ENCODE peak calls at places on chromosomes 13 and 19, in five cellular contexts. One of them, this sample, is unnamed. For H3K36me3, the result is how much of the 10 kb centered on the place peaks cover.

GRCh38 chr13:23617551-23618014 is 47.4 kb downstream of the TNFRSF19 start:
- DNase-seq in stomach: no peak
- DNase-seq in upper lobe of right lung: no peak
- DNase-seq in HAP-1: no peak
- DNase-seq in pancreas: no peak
- DNase-seq in this sample: peak

GRCh38 chr19:58033741-58034475 is at the start of gene ZSCAN1:
- DNase-seq in HAP-1: no peak
- DNase-seq in upper lobe of right lung: no peak
- DNase-seq in stomach: peak
- DNase-seq in pancreas: peak
- DNase-seq in this sample: peak

GRCh38 chr13:44188257-44188656 is 185.4 kb upstream of the SERP2 start:
- DNase-seq in stomach: no peak
- DNase-seq in upper lobe of right lung: no peak
- DNase-seq in HAP-1: no peak
- DNase-seq in pancreas: no peak
- DNase-seq in this sample: no peak

GRCh38 chr13:95524270-95524901 is 28.1 kb upstream of the CLDN10 start:
- DNase-seq in pancreas: no peak
- DNase-seq in upper lobe of right lung: no peak
- DNase-seq in stomach: no peak
- DNase-seq in HAP-1: no peak
- DNase-seq in this sample: no peak

GRCh38 chr13:100464006-100464405 is 124.6 kb downstream of the GGACT start:
- DNase-seq in upper lobe of right lung: no peak
- DNase-seq in HAP-1: no peak
- DNase-seq in pancreas: no peak
- DNase-seq in stomach: no peak
- DNase-seq in this sample: no peak

GRCh38 chr13:61453121-61453520 is 37.5 kb upstream of the PCDH20 start:
- DNase-seq in stomach: no peak
- DNase-seq in upper lobe of right lung: no peak
- DNase-seq in HAP-1: no peak
- DNase-seq in pancreas: no peak
- DNase-seq in this sample: no peak

GRCh38 chr13:41563501-41564001 is 106.2 kb downstream of the RGCC start:
- DNase-seq in pancreas: no peak
- DNase-seq in upper lobe of right lung: no peak
- DNase-seq in stomach: no peak
- DNase-seq in HAP-1: no peak
- DNase-seq in this sample: no peak

GRCh38 chr13:112575680-112576079 is 12.3 kb downstream of the TUBGCP3 start:
- DNase-seq in HAP-1: no peak
- DNase-seq in pancreas: no peak
- DNase-seq in upper lobe of right lung: no peak
- DNase-seq in stomach: no peak
- DNase-seq in this sample: no peak

GRCh38 chr19:485583-486236 is 10.6 kb upstream of the MADCAM1 start:
- DNase-seq in HAP-1: no peak
- DNase-seq in pancreas: peak
- DNase-seq in stomach: no peak
- DNase-seq in upper lobe of right lung: peak
- DNase-seq in this sample: no peak

GRCh38 chr19:48964205-48965032 is 690 bp upstream of the FTL start:
- DNase-seq in HAP-1: no peak
- DNase-seq in upper lobe of right lung: no peak
- DNase-seq in pancreas: no peak
- DNase-seq in stomach: peak
- DNase-seq in this sample: no peak

GRCh38 chr13:27619711-27620376 is 485 bp downstream of the LNX2 start:
- DNase-seq in upper lobe of right lung: no peak
- DNase-seq in HAP-1: no peak
- DNase-seq in pancreas: no peak
- DNase-seq in stomach: no peak
- DNase-seq in this sample: peak

GRCh38 chr13:27079421-27079958 is 92.1 kb downstream of the USP12 start:
- DNase-seq in stomach: no peak
- DNase-seq in upper lobe of right lung: no peak
- DNase-seq in pancreas: no peak
- DNase-seq in HAP-1: no peak
- DNase-seq in this sample: no peak

GRCh38 chr13:25111557-25111956 is 15.6 kb downstream of the PABPC3 start:
- DNase-seq in stomach: no peak
- DNase-seq in upper lobe of right lung: no peak
- DNase-seq in HAP-1: no peak
- DNase-seq in pancreas: no peak
- DNase-seq in this sample: no peak

GRCh38 chr13:24922390-24923304 is 158.7 kb downstream of the RNF17 start:
- DNase-seq in pancreas: peak
- DNase-seq in upper lobe of right lung: peak
- DNase-seq in stomach: peak
- DNase-seq in HAP-1: peak
- DNase-seq in this sample: peak

GRCh38 chr19:495440-496332 is 600 bp upstream of the MADCAM1 start:
- DNase-seq in HAP-1: peak
- DNase-seq in upper lobe of right lung: peak
- DNase-seq in pancreas: no peak
- DNase-seq in stomach: no peak
- DNase-seq in this sample: peak

GRCh38 chr13:98761126-98761978 is 8.9 kb upstream of the SLC15A1 start:
- DNase-seq in HAP-1: no peak
- DNase-seq in pancreas: no peak
- DNase-seq in upper lobe of right lung: no peak
- DNase-seq in stomach: peak
- DNase-seq in this sample: no peak

GRCh38 chr19:7940841-7941240 is 2.6 kb downstream of the TIMM44 start:
- DNase-seq in upper lobe of right lung: no peak
- DNase-seq in stomach: no peak
- DNase-seq in pancreas: no peak
- DNase-seq in HAP-1: no peak
- DNase-seq in this sample: no peak

GRCh38 chr19:19405919-19406877 is 723 bp downstream of the GATAD2A start:
- DNase-seq in stomach: peak
- DNase-seq in pancreas: peak
- DNase-seq in HAP-1: peak
- DNase-seq in upper lobe of right lung: peak
- DNase-seq in this sample: peak

GRCh38 chr13:114017028-114017630 is 43.3 kb upstream of the C13orf46 start:
- DNase-seq in HAP-1: no peak
- DNase-seq in stomach: no peak
- DNase-seq in pancreas: no peak
- DNase-seq in upper lobe of right lung: no peak
- DNase-seq in this sample: peak

GRCh38 chr13:32650705-32651311 is 64.6 kb downstream of the PDS5B start:
- DNase-seq in HAP-1: peak
- DNase-seq in upper lobe of right lung: no peak
- DNase-seq in pancreas: peak
- DNase-seq in stomach: peak
- DNase-seq in this sample: peak

GRCh38 chr13:53953205-53953604 is 924.6 kb downstream of the OLFM4 start:
- DNase-seq in stomach: no peak
- DNase-seq in pancreas: no peak
- DNase-seq in HAP-1: no peak
- DNase-seq in upper lobe of right lung: no peak
- DNase-seq in this sample: peak

GRCh38 chr13:86446311-86446710 is 647.1 kb upstream of the SLITRK6 start:
- DNase-seq in pancreas: no peak
- DNase-seq in HAP-1: no peak
- DNase-seq in stomach: no peak
- DNase-seq in upper lobe of right lung: no peak
- DNase-seq in this sample: no peak

GRCh38 chr13:108494991-108495661 is 134.3 kb upstream of the MYO16 start:
- DNase-seq in upper lobe of right lung: no peak
- DNase-seq in stomach: no peak
- DNase-seq in HAP-1: no peak
- DNase-seq in pancreas: no peak
- DNase-seq in this sample: no peak

GRCh38 chr13:36753176-36753575 is 65.8 kb upstream of the RFXAP start:
- DNase-seq in upper lobe of right lung: no peak
- DNase-seq in HAP-1: no peak
- DNase-seq in pancreas: no peak
- DNase-seq in stomach: no peak
- DNase-seq in this sample: no peak

GRCh38 chr13:113665582-113666323 is 1.3 kb upstream of the GRK1 start:
- DNase-seq in upper lobe of right lung: peak
- DNase-seq in pancreas: no peak
- DNase-seq in HAP-1: no peak
- DNase-seq in stomach: peak
- DNase-seq in this sample: peak

GRCh38 chr19:52992109-52993004 is 21.4 kb upstream of the ERVV-1 start:
- DNase-seq in upper lobe of right lung: peak
- DNase-seq in HAP-1: no peak
- DNase-seq in stomach: peak
- DNase-seq in pancreas: peak
- DNase-seq in this sample: peak

GRCh38 chr13:48121733-48122132 is 26.8 kb upstream of the MED4 start:
- DNase-seq in upper lobe of right lung: no peak
- DNase-seq in stomach: no peak
- DNase-seq in HAP-1: no peak
- DNase-seq in pancreas: no peak
- DNase-seq in this sample: no peak

GRCh38 chr19:2229103-2230028 is 6.8 kb downstream of the PLEKHJ1 start:
- DNase-seq in pancreas: no peak
- DNase-seq in HAP-1: no peak
- DNase-seq in stomach: peak
- DNase-seq in upper lobe of right lung: no peak
- DNase-seq in this sample: no peak
- H3K36me3 ChIP-seq in pancreas: half or more
- H3K36me3 ChIP-seq in HAP-1: half or more
- H3K36me3 ChIP-seq in stomach: half or more
- H3K36me3 ChIP-seq in upper lobe of right lung: half or more
- H3K36me3 ChIP-seq in this sample: half or more

GRCh38 chr19:10889880-10890279 is 18.5 kb downstream of the CARM1 start:
- DNase-seq in upper lobe of right lung: no peak
- DNase-seq in pancreas: no peak
- DNase-seq in HAP-1: no peak
- DNase-seq in stomach: no peak
- DNase-seq in this sample: no peak
- H3K36me3 ChIP-seq in upper lobe of right lung: under half
- H3K36me3 ChIP-seq in pancreas: under half
- H3K36me3 ChIP-seq in HAP-1: under half
- H3K36me3 ChIP-seq in stomach: under half
- H3K36me3 ChIP-seq in this sample: under half

GRCh38 chr19:15257782-15258181 is 25.5 kb upstream of the EPHX3 start:
- DNase-seq in HAP-1: no peak
- DNase-seq in upper lobe of right lung: no peak
- DNase-seq in stomach: no peak
- DNase-seq in pancreas: no peak
- DNase-seq in this sample: no peak
- H3K36me3 ChIP-seq in HAP-1: half or more
- H3K36me3 ChIP-seq in upper lobe of right lung: half or more
- H3K36me3 ChIP-seq in stomach: half or more
- H3K36me3 ChIP-seq in pancreas: half or more
- H3K36me3 ChIP-seq in this sample: half or more

GRCh38 chr19:55660991-55661390 is 6.2 kb downstream of the U2AF2 start:
- DNase-seq in HAP-1: no peak
- DNase-seq in upper lobe of right lung: no peak
- DNase-seq in stomach: no peak
- DNase-seq in pancreas: no peak
- DNase-seq in this sample: no peak
- H3K36me3 ChIP-seq in HAP-1: half or more
- H3K36me3 ChIP-seq in upper lobe of right lung: half or more
- H3K36me3 ChIP-seq in stomach: half or more
- H3K36me3 ChIP-seq in pancreas: under half
- H3K36me3 ChIP-seq in this sample: half or more

DNA sequence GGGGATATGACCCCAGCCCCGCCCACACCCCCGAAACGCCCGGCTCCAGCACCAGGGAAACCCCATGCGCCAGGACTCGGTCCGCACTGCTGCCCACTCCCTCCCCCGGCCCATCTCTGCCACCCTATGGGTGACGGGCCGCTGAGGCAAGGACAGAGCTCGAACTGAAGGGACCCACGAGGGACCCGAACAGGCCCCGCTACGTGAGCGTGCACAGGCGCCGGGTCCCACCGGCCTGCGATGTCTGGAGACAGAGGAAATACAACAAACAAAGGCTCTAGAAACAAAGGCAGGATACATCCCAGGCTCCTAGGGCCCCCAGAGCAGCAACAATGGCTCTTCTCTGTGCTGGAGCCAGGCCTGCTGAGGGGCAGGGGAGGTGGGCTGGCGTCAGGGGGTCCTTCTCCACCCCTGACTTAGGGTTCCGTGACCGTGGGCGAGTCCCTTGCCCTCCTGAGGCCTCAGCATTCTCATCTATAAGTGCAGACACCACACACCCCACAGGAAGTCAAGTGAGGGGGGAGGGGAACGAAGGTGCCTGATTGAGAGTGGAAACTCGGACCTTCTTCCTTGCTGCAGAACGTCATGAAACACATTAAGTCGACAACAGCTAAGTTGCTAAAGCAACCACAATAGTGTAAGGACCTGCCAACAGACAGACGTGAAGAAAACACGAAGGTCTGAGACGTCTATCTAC is 3.1 kb downstream of the ABHD17A start:
- DNase-seq in stomach: no peak
- DNase-seq in upper lobe of right lung: no peak
- DNase-seq in HAP-1: no peak
- DNase-seq in pancreas: no peak
- DNase-seq in this sample: no peak
- H3K36me3 ChIP-seq in stomach: under half
- H3K36me3 ChIP-seq in upper lobe of right lung: under half
- H3K36me3 ChIP-seq in HAP-1: under half
- H3K36me3 ChIP-seq in pancreas: under half
- H3K36me3 ChIP-seq in this sample: under half

DNA sequence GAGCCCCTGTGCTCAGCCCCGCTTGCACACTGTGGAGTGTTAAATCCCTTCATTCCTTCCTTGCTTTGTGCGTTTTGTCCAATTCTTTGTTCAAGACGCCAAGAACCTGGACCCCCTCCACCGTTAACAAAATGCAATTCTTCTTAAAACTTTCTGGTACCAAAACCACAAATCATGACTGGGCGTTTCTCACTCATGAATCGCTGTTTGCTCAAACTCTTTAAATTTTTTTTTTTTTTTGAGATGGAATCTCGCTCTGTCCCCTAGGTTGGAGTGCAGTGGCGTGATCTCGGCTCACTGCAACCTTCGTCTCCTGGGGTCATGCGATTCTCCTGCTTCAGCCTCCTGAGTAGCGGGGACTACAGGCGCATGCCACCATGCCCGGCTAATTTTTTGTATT is 841 bp downstream of the ZNF20 start:
- DNase-seq in pancreas: no peak
- DNase-seq in stomach: no peak
- DNase-seq in HAP-1: no peak
- DNase-seq in upper lobe of right lung: no peak
- DNase-seq in this sample: no peak
- H3K36me3 ChIP-seq in pancreas: under half
- H3K36me3 ChIP-seq in stomach: under half
- H3K36me3 ChIP-seq in HAP-1: under half
- H3K36me3 ChIP-seq in upper lobe of right lung: under half
- H3K36me3 ChIP-seq in this sample: half or more

DNA sequence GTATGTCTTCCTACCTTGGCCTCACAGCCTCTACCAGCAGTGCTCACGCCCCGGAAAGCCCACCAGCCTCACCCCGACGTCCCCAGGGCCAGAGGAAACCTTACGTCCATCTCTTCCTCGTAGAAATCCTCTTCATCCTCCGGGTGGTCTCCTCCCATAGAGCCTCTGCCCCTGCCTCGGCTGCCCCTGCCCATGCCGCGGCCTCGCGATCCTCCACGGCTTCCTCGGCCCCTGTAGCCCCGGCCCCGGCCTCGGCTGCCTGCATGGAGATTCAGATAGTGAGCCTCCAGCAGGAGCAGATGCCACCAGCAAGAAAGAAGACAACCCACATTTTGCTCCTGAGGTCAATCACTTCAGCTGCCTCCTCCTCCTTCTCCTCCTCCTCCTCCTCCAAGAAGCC is 27.3 kb downstream of the ZC3H4 start:
- DNase-seq in stomach: no peak
- DNase-seq in upper lobe of right lung: no peak
- DNase-seq in HAP-1: no peak
- DNase-seq in pancreas: no peak
- DNase-seq in this sample: no peak
- H3K36me3 ChIP-seq in stomach: half or more
- H3K36me3 ChIP-seq in upper lobe of right lung: half or more
- H3K36me3 ChIP-seq in HAP-1: under half
- H3K36me3 ChIP-seq in pancreas: half or more
- H3K36me3 ChIP-seq in this sample: half or more

This sample was measured in WERI-Rb-1.